ENCODE peak calls at places on chromosome 13, in four cellular contexts. One of them, this sample, is unnamed.

GRCh38 chr13:58855283-58855682 is 1223.7 kb downstream of the PCDH17 start:
- DNase-seq in heart left ventricle: no peak
- DNase-seq in BJ: peak
- DNase-seq in brain microvascular endothelial cell: peak
- DNase-seq in this sample: no peak

GRCh38 chr13:48155850-48156249 is 60.9 kb upstream of the MED4 start:
- DNase-seq in heart left ventricle: no peak
- DNase-seq in BJ: no peak
- DNase-seq in brain microvascular endothelial cell: peak
- DNase-seq in this sample: no peak

GRCh38 chr13:26914624-26915023 is 154.0 kb upstream of the GPR12 start:
- DNase-seq in heart left ventricle: no peak
- DNase-seq in BJ: no peak
- DNase-seq in brain microvascular endothelial cell: no peak
- DNase-seq in this sample: no peak

GRCh38 chr13:74414458-74414857 is 280.3 kb upstream of the KLF12 start:
- DNase-seq in heart left ventricle: no peak
- DNase-seq in BJ: no peak
- DNase-seq in brain microvascular endothelial cell: no peak
- DNase-seq in this sample: no peak

GRCh38 chr13:32988588-32989256 is 27.5 kb upstream of the KL start:
- DNase-seq in heart left ventricle: no peak
- DNase-seq in BJ: no peak
- DNase-seq in brain microvascular endothelial cell: no peak
- DNase-seq in this sample: no peak

GRCh38 chr13:94323746-94324408 is 155.6 kb downstream of the DCT start:
- DNase-seq in heart left ventricle: no peak
- DNase-seq in BJ: no peak
- DNase-seq in brain microvascular endothelial cell: no peak
- DNase-seq in this sample: no peak

GRCh38 chr13:66624302-66624701 is 605.8 kb downstream of the PCDH9 start:
- DNase-seq in heart left ventricle: no peak
- DNase-seq in BJ: no peak
- DNase-seq in brain microvascular endothelial cell: no peak
- DNase-seq in this sample: no peak

GRCh38 chr13:111398196-111398595 is 77.8 kb downstream of the TEX29 start:
- DNase-seq in heart left ventricle: peak
- DNase-seq in BJ: no peak
- DNase-seq in brain microvascular endothelial cell: no peak
- DNase-seq in this sample: no peak

GRCh38 chr13:32660227-32660626 is 74.0 kb downstream of the PDS5B start:
- DNase-seq in heart left ventricle: no peak
- DNase-seq in BJ: no peak
- DNase-seq in brain microvascular endothelial cell: no peak
- DNase-seq in this sample: no peak

GRCh38 chr13:20116213-20116612 is 44.6 kb downstream of the GJA3 start:
- DNase-seq in heart left ventricle: no peak
- DNase-seq in BJ: no peak
- DNase-seq in brain microvascular endothelial cell: no peak
- DNase-seq in this sample: no peak
- TF ChIP-seq CTCF in heart left ventricle: no peak
- TF ChIP-seq CTCF in BJ: no peak
- TF ChIP-seq CTCF in brain microvascular endothelial cell: no peak
- TF ChIP-seq CTCF in this sample: no peak

GRCh38 chr13:109744512-109745051 is 41.8 kb downstream of the IRS2 start:
- DNase-seq in heart left ventricle: peak
- DNase-seq in BJ: no peak
- DNase-seq in brain microvascular endothelial cell: peak
- DNase-seq in this sample: no peak
- TF ChIP-seq CTCF in heart left ventricle: no peak
- TF ChIP-seq CTCF in BJ: no peak
- TF ChIP-seq CTCF in brain microvascular endothelial cell: no peak
- TF ChIP-seq CTCF in this sample: no peak

GRCh38 chr13:20118268-20119140 is 42.3 kb downstream of the GJA3 start:
- DNase-seq in heart left ventricle: peak
- DNase-seq in BJ: no peak
- DNase-seq in brain microvascular endothelial cell: no peak
- DNase-seq in this sample: peak
- TF ChIP-seq CTCF in heart left ventricle: no peak
- TF ChIP-seq CTCF in BJ: no peak
- TF ChIP-seq CTCF in brain microvascular endothelial cell: peak
- TF ChIP-seq CTCF in this sample: no peak

DNA sequence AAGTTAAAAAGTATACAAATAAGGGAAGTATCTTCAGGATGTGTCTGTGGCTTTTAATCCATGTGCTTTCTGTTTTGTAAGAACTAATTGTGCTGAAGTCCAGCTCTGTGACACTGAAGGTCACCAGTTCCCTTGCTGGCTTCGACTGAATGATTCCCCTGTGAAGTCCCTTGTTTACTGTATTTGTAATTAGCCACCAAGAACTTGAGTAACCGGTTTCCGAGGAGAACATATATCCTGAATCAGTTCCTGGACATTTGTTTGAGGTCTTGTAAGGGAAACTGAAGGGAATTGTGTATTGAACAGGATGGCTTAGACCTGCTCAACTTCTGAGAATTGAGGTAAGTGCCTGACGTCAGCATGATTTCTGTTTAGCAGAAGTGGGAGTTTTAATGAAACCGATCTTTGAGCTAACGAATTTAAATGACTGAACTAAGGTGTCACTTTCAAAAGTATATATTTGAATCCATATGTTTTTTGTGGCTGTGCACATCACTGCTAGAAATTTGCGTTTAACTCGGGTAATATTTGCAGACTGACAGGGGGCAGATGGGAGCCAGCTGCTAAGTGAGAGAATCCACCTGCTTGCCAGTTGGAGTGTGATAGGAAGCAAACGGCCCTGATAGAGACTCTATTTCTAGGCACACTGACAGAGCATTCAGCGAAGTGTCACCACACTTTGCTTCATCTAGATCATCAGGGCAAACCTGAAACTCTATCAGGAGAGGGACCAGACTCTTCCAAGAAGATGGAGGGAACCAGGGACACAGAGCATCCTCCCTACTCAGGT is 530.0 kb downstream of the RFC3 start:
- DNase-seq in heart left ventricle: peak
- DNase-seq in BJ: no peak
- DNase-seq in brain microvascular endothelial cell: no peak
- DNase-seq in this sample: no peak
- TF ChIP-seq CTCF in heart left ventricle: no peak
- TF ChIP-seq CTCF in BJ: no peak
- TF ChIP-seq CTCF in brain microvascular endothelial cell: no peak
- TF ChIP-seq CTCF in this sample: no peak

DNA sequence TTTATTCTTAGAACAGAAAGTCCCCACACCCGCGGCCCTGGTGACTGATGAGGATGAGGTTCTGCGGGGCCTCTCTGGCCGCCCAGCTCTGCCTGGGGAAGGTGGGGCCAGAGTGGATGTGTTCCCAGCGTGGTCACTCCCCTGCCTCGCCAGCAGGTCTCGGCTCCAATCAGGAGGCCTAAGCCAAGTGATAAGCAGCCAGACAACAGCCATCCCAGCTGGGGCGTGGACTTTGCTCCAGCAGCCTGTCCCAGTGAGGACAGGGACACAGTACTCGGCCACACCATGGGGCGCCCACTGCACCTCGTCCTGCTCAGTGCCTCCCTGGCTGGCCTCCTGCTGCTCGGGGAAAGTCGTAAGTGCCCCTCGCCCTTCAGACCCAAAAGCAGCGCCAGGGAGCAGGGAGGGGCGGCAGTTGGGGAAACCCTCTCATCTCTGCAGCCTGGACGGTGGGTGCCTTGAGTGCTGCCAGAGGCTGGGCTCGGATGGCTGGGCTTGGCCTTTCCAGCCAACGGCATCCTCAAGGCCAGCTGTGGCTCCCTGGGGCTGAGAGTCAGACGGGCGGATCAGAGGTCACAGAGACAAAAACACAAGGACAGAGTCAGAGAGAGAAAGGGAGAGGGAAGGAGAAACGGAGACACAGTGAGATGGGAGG is at the start of gene F10:
- DNase-seq in heart left ventricle: peak
- DNase-seq in BJ: peak
- DNase-seq in brain microvascular endothelial cell: peak
- DNase-seq in this sample: peak
- TF ChIP-seq CTCF in heart left ventricle: no peak
- TF ChIP-seq CTCF in BJ: no peak
- TF ChIP-seq CTCF in brain microvascular endothelial cell: peak
- TF ChIP-seq CTCF in this sample: no peak

GRCh38 chr13:54733639-54734038 is 1705.0 kb downstream of the OLFM4 start:
- DNase-seq in heart left ventricle: no peak
- DNase-seq in BJ: no peak
- DNase-seq in brain microvascular endothelial cell: no peak
- DNase-seq in this sample: no peak
- TF ChIP-seq CTCF in heart left ventricle: no peak
- TF ChIP-seq CTCF in BJ: no peak
- TF ChIP-seq CTCF in brain microvascular endothelial cell: no peak
- TF ChIP-seq CTCF in this sample: no peak

GRCh38 chr13:91804724-91805123 is 406.3 kb downstream of the GPC5 start:
- DNase-seq in heart left ventricle: no peak
- DNase-seq in BJ: no peak
- DNase-seq in brain microvascular endothelial cell: no peak
- DNase-seq in this sample: no peak

GRCh38 chr13:91809161-91809560 is 410.7 kb downstream of the GPC5 start:
- DNase-seq in heart left ventricle: no peak
- DNase-seq in BJ: no peak
- DNase-seq in brain microvascular endothelial cell: no peak
- DNase-seq in this sample: no peak

GRCh38 chr13:91802957-91803356 is 404.5 kb downstream of the GPC5 start:
- DNase-seq in heart left ventricle: no peak
- DNase-seq in BJ: no peak
- DNase-seq in brain microvascular endothelial cell: no peak
- DNase-seq in this sample: no peak

GRCh38 chr13:91805605-91806004 is 407.2 kb downstream of the GPC5 start:
- DNase-seq in heart left ventricle: no peak
- DNase-seq in BJ: no peak
- DNase-seq in brain microvascular endothelial cell: no peak
- DNase-seq in this sample: no peak
- TF ChIP-seq CTCF in heart left ventricle: no peak
- TF ChIP-seq CTCF in BJ: no peak
- TF ChIP-seq CTCF in brain microvascular endothelial cell: peak
- TF ChIP-seq CTCF in this sample: no peak

DNA sequence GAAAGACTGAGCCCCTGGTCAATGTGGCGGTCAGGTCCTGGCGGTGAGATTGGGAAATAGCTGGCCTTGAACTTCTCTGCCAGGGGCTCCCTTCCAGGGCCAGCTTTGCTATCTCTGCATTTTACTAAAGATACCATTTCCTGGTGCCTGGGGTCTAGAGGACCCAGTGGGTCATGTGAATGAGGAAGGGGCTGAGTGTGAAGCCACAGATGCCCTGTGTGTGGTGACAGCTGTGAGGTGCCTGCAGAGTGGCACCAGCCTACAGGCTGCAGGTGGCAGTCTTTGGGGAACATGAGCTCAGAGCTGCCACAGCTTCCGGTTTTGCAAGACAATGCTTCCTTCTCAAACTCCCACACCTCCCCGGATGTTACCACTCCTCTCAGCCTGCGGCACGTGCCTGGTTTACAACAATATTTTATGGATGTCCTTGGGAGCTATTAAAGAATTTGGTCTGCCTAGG is 5.2 kb upstream of the MLNR start:
- DNase-seq in heart left ventricle: peak
- DNase-seq in BJ: no peak
- DNase-seq in brain microvascular endothelial cell: no peak
- DNase-seq in this sample: no peak
- TF ChIP-seq CTCF in heart left ventricle: no peak
- TF ChIP-seq CTCF in BJ: no peak
- TF ChIP-seq CTCF in brain microvascular endothelial cell: peak
- TF ChIP-seq CTCF in this sample: no peak

This sample was measured in osteoblast.